ENCODE peak calls at places on chromosome 7, in five cellular contexts. B, J, W, Q and N are unnamed samples.

GRCh38 chr7:40918701-40919271 is 784.0 kb downstream of the SUGCT start:
- DNase-seq in J (no peak), W (no peak), Q (peak), B (no peak), N (no peak)

GRCh38 chr7:105693576-105693975 is 112.3 kb upstream of the EFCAB10 start:
- DNase-seq in Q (no peak), J (no peak), B (no peak), W (no peak), N (no peak)

GRCh38 chr7:107236857-107237256 is 68.1 kb downstream of the HBP1 start:
- DNase-seq in B (no peak), W (no peak), J (no peak), Q (no peak), N (no peak)

GRCh38 chr7:121447191-121447920 is 51.2 kb upstream of the FAM3C start:
- DNase-seq in B (no peak), Q (no peak), J (no peak), W (no peak), N (no peak)

GRCh38 chr7:150756858-150757257 is 19.6 kb downstream of the GIMAP5 start:
- DNase-seq in J (no peak), B (no peak), W (no peak), Q (no peak), N (no peak)

GRCh38 chr7:136045992-136046391 is 68.8 kb upstream of the MTPN start:
- DNase-seq in Q (no peak), B (no peak), W (no peak), J (no peak), N (no peak)

GRCh38 chr7:128215739-128216138 is 25.3 kb upstream of the LEP start:
- DNase-seq in Q (no peak), J (no peak), B (no peak), W (no peak), N (no peak)

GRCh38 chr7:125355899-125356298 is 426.3 kb upstream of the POT1 start:
- DNase-seq in B (no peak), J (no peak), W (no peak), Q (no peak), N (no peak)

GRCh38 chr7:137313196-137313595 is 30.3 kb downstream of the PTN start:
- DNase-seq in J (no peak), Q (no peak), W (no peak), B (no peak), N (no peak)

GRCh38 chr7:32019008-32019578 is 51.1 kb downstream of the PDE1C start:
- DNase-seq in B (no peak), W (no peak), Q (no peak), J (no peak), N (no peak)

GRCh38 chr7:27197137-27198042 is 2.5 kb downstream of the HOXA13 start:
- DNase-seq in B (no peak), W (no peak), Q (no peak), J (no peak), N (no peak)

GRCh38 chr7:132782777-132783633 is 206.7 kb upstream of the PLXNA4 start:
- DNase-seq in B (no peak), W (no peak), Q (no peak), J (no peak), N (no peak)

GRCh38 chr7:34463830-34464229 is 194.2 kb upstream of the NPSR1 start:
- DNase-seq in B (no peak), W (no peak), Q (no peak), J (no peak), N (no peak)

GRCh38 chr7:107712906-107713305 is 31.0 kb upstream of the CBLL1 start:
- DNase-seq in B (no peak), Q (no peak), J (no peak), W (no peak), N (no peak)

GRCh38 chr7:91137447-91137846 is 126.8 kb upstream of the FZD1 start:
- DNase-seq in W (no peak), Q (no peak), B (no peak), J (no peak), N (no peak)

GRCh38 chr7:99010281-99010680 is 131.9 kb downstream of the TRRAP start:
- DNase-seq in Q (no peak), W (no peak), J (no peak), B (no peak), N (no peak)

GRCh38 chr7:132655071-132655761 is 78.9 kb upstream of the PLXNA4 start:
- DNase-seq in B (peak), J (peak), W (peak), Q (no peak), N (no peak)

GRCh38 chr7:149289262-149289661 is 27.3 kb downstream of the ZNF783 start:
- DNase-seq in Q (no peak), J (no peak), B (no peak), W (no peak), N (no peak)

GRCh38 chr7:11675163-11675562 is 156.8 kb downstream of the THSD7A start:
- DNase-seq in W (no peak), Q (no peak), B (no peak), J (no peak), N (no peak)

GRCh38 chr7:131302453-131302852 is 25.2 kb upstream of the MKLN1 start:
- DNase-seq in Q (no peak), B (no peak), W (no peak), J (no peak), N (no peak)

GRCh38 chr7:70484255-70484654 is 647.7 kb upstream of the GALNT17 start:
- DNase-seq in Q (no peak), B (no peak), J (no peak), W (no peak), N (no peak)

GRCh38 chr7:108094933-108095710 is 35.0 kb downstream of the LAMB4 start:
- DNase-seq in W (no peak), B (no peak), Q (peak), J (no peak), N (no peak)

GRCh38 chr7:131721660-131722059 is 165.2 kb upstream of the PODXL start:
- DNase-seq in J (no peak), B (no peak), W (no peak), Q (no peak), N (no peak)